ENCODE peak calls at places on chromosomes 11 and 22, in six cellular contexts. One of them, this sample, is unnamed.

GRCh38 chr11:1842149-1843097 is 3.6 kb downstream of the TNNI2 start:
- DNase-seq in progenitor cell of endocrine pancreas: no peak
- DNase-seq in dorsolateral prefrontal cortex: no peak
- DNase-seq in IMR-90: no peak
- DNase-seq in adrenal gland: peak
- DNase-seq in B cell: no peak
- DNase-seq in this sample: no peak

GRCh38 chr22:24983151-24983550 is 30.6 kb downstream of the KIAA1671 start:
- DNase-seq in progenitor cell of endocrine pancreas: no peak
- DNase-seq in dorsolateral prefrontal cortex: no peak
- DNase-seq in IMR-90: no peak
- DNase-seq in adrenal gland: no peak
- DNase-seq in B cell: no peak
- DNase-seq in this sample: no peak

GRCh38 chr11:15111215-15111614 is 3.5 kb upstream of the INSC start:
- DNase-seq in progenitor cell of endocrine pancreas: no peak
- DNase-seq in dorsolateral prefrontal cortex: no peak
- DNase-seq in IMR-90: no peak
- DNase-seq in adrenal gland: no peak
- DNase-seq in B cell: no peak
- DNase-seq in this sample: no peak

GRCh38 chr11:89633125-89633695 is 76.9 kb upstream of the TRIM77 start:
- DNase-seq in progenitor cell of endocrine pancreas: no peak
- DNase-seq in dorsolateral prefrontal cortex: peak
- DNase-seq in IMR-90: no peak
- DNase-seq in adrenal gland: no peak
- DNase-seq in B cell: no peak
- DNase-seq in this sample: no peak

GRCh38 chr11:84871116-84871515 is 756.0 kb downstream of the DLG2 start:
- DNase-seq in progenitor cell of endocrine pancreas: no peak
- DNase-seq in dorsolateral prefrontal cortex: no peak
- DNase-seq in IMR-90: no peak
- DNase-seq in adrenal gland: no peak
- DNase-seq in B cell: no peak
- DNase-seq in this sample: no peak

GRCh38 chr11:98040061-98040808 is 980.5 kb upstream of the CNTN5 start:
- DNase-seq in progenitor cell of endocrine pancreas: no peak
- DNase-seq in dorsolateral prefrontal cortex: no peak
- DNase-seq in IMR-90: no peak
- DNase-seq in adrenal gland: no peak
- DNase-seq in B cell: no peak
- DNase-seq in this sample: no peak

GRCh38 chr11:74592063-74592440 is 330 bp upstream of the POLD3 start:
- DNase-seq in progenitor cell of endocrine pancreas: no peak
- DNase-seq in dorsolateral prefrontal cortex: no peak
- DNase-seq in IMR-90: peak
- DNase-seq in adrenal gland: no peak
- DNase-seq in B cell: no peak
- DNase-seq in this sample: no peak

GRCh38 chr11:86978756-86979608 is 23.8 kb upstream of the FZD4 start:
- DNase-seq in progenitor cell of endocrine pancreas: no peak
- DNase-seq in dorsolateral prefrontal cortex: no peak
- DNase-seq in IMR-90: peak
- DNase-seq in adrenal gland: no peak
- DNase-seq in B cell: peak
- DNase-seq in this sample: no peak

GRCh38 chr22:18032455-18033101 is 8.2 kb upstream of the MICAL3 start:
- DNase-seq in progenitor cell of endocrine pancreas: no peak
- DNase-seq in dorsolateral prefrontal cortex: no peak
- DNase-seq in IMR-90: peak
- DNase-seq in adrenal gland: no peak
- DNase-seq in B cell: no peak
- DNase-seq in this sample: no peak

GRCh38 chr11:126339866-126340434 is 15.5 kb upstream of the ST3GAL4 start:
- DNase-seq in progenitor cell of endocrine pancreas: no peak
- DNase-seq in dorsolateral prefrontal cortex: no peak
- DNase-seq in IMR-90: peak
- DNase-seq in adrenal gland: peak
- DNase-seq in B cell: no peak
- DNase-seq in this sample: no peak

GRCh38 chr11:126337472-126338241 is 17.8 kb upstream of the ST3GAL4 start:
- DNase-seq in progenitor cell of endocrine pancreas: no peak
- DNase-seq in dorsolateral prefrontal cortex: no peak
- DNase-seq in IMR-90: no peak
- DNase-seq in adrenal gland: no peak
- DNase-seq in B cell: no peak
- DNase-seq in this sample: no peak

GRCh38 chr11:126339073-126339865 is 16.2 kb upstream of the ST3GAL4 start:
- DNase-seq in progenitor cell of endocrine pancreas: no peak
- DNase-seq in dorsolateral prefrontal cortex: no peak
- DNase-seq in IMR-90: peak
- DNase-seq in adrenal gland: no peak
- DNase-seq in B cell: no peak
- DNase-seq in this sample: no peak

GRCh38 chr11:126337121-126337471 is 18.4 kb upstream of the ST3GAL4 start:
- DNase-seq in progenitor cell of endocrine pancreas: no peak
- DNase-seq in dorsolateral prefrontal cortex: no peak
- DNase-seq in IMR-90: no peak
- DNase-seq in adrenal gland: no peak
- DNase-seq in B cell: no peak
- DNase-seq in this sample: no peak

GRCh38 chr11:126338346-126339055 is 17.0 kb upstream of the ST3GAL4 start:
- DNase-seq in progenitor cell of endocrine pancreas: no peak
- DNase-seq in dorsolateral prefrontal cortex: no peak
- DNase-seq in IMR-90: no peak
- DNase-seq in adrenal gland: no peak
- DNase-seq in B cell: no peak
- DNase-seq in this sample: no peak
- TF ChIP-seq CTCF in progenitor cell of endocrine pancreas: no peak
- TF ChIP-seq CTCF in dorsolateral prefrontal cortex: no peak
- TF ChIP-seq CTCF in IMR-90: no peak
- TF ChIP-seq CTCF in adrenal gland: no peak
- TF ChIP-seq CTCF in B cell: no peak
- TF ChIP-seq CTCF in this sample: no peak

DNA sequence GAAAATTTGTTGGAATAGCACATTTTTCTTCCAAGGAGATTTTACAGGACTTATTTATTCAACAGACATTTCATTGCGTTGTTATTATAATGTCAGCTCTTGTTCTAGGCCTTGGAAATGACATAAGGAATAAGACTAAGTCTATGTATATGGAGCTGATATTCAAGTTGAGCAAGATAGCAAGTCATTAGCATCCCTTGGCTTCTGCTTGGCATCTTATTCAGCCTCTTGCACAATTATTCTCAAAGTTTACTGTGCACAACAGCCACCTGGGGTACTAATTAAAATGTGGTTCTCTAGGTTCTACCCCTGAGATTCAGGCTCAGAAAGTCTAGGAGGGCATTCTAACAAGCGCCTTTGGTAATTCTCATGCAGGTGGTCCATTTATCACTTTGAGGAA is 304.8 kb upstream of the DDI1 start:
- DNase-seq in progenitor cell of endocrine pancreas: no peak
- DNase-seq in dorsolateral prefrontal cortex: no peak
- DNase-seq in IMR-90: peak
- DNase-seq in adrenal gland: no peak
- DNase-seq in B cell: no peak
- DNase-seq in this sample: no peak
- TF ChIP-seq CTCF in progenitor cell of endocrine pancreas: no peak
- TF ChIP-seq CTCF in dorsolateral prefrontal cortex: no peak
- TF ChIP-seq CTCF in IMR-90: no peak
- TF ChIP-seq CTCF in adrenal gland: no peak
- TF ChIP-seq CTCF in B cell: no peak
- TF ChIP-seq CTCF in this sample: no peak

GRCh38 chr11:117843666-117844484 is 19.3 kb upstream of the FXYD2 start:
- DNase-seq in progenitor cell of endocrine pancreas: peak
- DNase-seq in dorsolateral prefrontal cortex: peak
- DNase-seq in IMR-90: peak
- DNase-seq in adrenal gland: peak
- DNase-seq in B cell: peak
- DNase-seq in this sample: peak
- TF ChIP-seq CTCF in progenitor cell of endocrine pancreas: peak
- TF ChIP-seq CTCF in dorsolateral prefrontal cortex: peak
- TF ChIP-seq CTCF in IMR-90: peak
- TF ChIP-seq CTCF in adrenal gland: peak
- TF ChIP-seq CTCF in B cell: peak
- TF ChIP-seq CTCF in this sample: peak

GRCh38 chr11:65314501-65315203 is at the start of gene CDC42EP2:
- DNase-seq in progenitor cell of endocrine pancreas: peak
- DNase-seq in dorsolateral prefrontal cortex: peak
- DNase-seq in IMR-90: peak
- DNase-seq in adrenal gland: peak
- DNase-seq in B cell: peak
- DNase-seq in this sample: peak
- TF ChIP-seq CTCF in progenitor cell of endocrine pancreas: no peak
- TF ChIP-seq CTCF in dorsolateral prefrontal cortex: no peak
- TF ChIP-seq CTCF in IMR-90: no peak
- TF ChIP-seq CTCF in adrenal gland: no peak
- TF ChIP-seq CTCF in B cell: no peak
- TF ChIP-seq CTCF in this sample: no peak

DNA sequence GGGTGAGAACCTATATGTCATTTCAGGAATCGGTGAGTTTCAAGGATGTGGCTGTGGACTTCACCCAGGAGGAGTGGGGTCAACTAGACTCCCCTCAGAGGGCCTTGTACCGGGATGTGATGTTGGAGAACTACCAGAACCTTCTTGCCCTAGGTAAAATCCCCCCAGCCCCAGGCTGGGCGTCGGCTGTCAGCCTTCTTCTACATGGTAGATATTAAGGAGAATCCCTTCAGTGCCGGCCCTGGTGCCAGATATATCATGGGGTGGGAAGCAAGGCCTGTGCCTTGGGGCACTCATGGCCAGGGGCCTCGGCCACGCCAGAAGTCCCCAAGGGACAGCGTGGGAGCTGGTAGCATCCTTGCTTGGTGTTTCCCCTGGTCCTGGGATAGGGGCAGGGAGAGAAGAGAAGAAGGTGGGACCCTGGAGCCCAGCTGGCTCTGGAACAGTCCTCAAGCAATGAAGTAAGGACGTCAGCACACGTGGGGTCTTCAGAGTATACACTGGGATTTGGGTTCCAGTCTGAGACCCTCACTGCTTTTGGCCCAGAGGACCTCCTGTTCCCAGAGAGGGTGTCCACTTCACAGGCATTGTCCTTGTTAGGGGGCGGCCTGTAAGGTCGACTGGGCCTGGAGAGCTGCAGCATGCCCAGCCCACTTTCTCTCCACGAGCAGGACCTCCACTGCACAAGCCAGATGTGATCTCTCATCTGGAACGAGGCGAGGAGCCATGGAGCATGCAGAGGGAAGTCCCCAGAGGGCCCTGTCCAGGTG is 6.8 kb downstream of the ZNF74 start:
- DNase-seq in progenitor cell of endocrine pancreas: no peak
- DNase-seq in dorsolateral prefrontal cortex: no peak
- DNase-seq in IMR-90: no peak
- DNase-seq in adrenal gland: peak
- DNase-seq in B cell: no peak
- DNase-seq in this sample: peak
- TF ChIP-seq CTCF in progenitor cell of endocrine pancreas: no peak
- TF ChIP-seq CTCF in dorsolateral prefrontal cortex: no peak
- TF ChIP-seq CTCF in IMR-90: no peak
- TF ChIP-seq CTCF in adrenal gland: no peak
- TF ChIP-seq CTCF in B cell: no peak
- TF ChIP-seq CTCF in this sample: no peak

GRCh38 chr22:30969532-30970355 is 679 bp downstream of the TUG1 start:
- DNase-seq in progenitor cell of endocrine pancreas: no peak
- DNase-seq in dorsolateral prefrontal cortex: no peak
- DNase-seq in IMR-90: peak
- DNase-seq in adrenal gland: peak
- DNase-seq in B cell: no peak
- DNase-seq in this sample: peak
- TF ChIP-seq CTCF in progenitor cell of endocrine pancreas: no peak
- TF ChIP-seq CTCF in dorsolateral prefrontal cortex: no peak
- TF ChIP-seq CTCF in IMR-90: peak
- TF ChIP-seq CTCF in adrenal gland: peak
- TF ChIP-seq CTCF in B cell: peak
- TF ChIP-seq CTCF in this sample: peak

GRCh38 chr11:60310407-60310998 is 16.6 kb upstream of the MS4A6E start:
- DNase-seq in progenitor cell of endocrine pancreas: no peak
- DNase-seq in dorsolateral prefrontal cortex: peak
- DNase-seq in IMR-90: no peak
- DNase-seq in adrenal gland: peak
- DNase-seq in B cell: peak
- DNase-seq in this sample: no peak

GRCh38 chr11:60301178-60301577 is 20.7 kb downstream of the MS4A4A start:
- DNase-seq in progenitor cell of endocrine pancreas: no peak
- DNase-seq in dorsolateral prefrontal cortex: no peak
- DNase-seq in IMR-90: no peak
- DNase-seq in adrenal gland: no peak
- DNase-seq in B cell: no peak
- DNase-seq in this sample: no peak

GRCh38 chr11:60303661-60304060 is 23.2 kb downstream of the MS4A4A start:
- DNase-seq in progenitor cell of endocrine pancreas: no peak
- DNase-seq in dorsolateral prefrontal cortex: no peak
- DNase-seq in IMR-90: no peak
- DNase-seq in adrenal gland: no peak
- DNase-seq in B cell: no peak
- DNase-seq in this sample: no peak

GRCh38 chr11:60307507-60308195 is 19.4 kb upstream of the MS4A6E start:
- DNase-seq in progenitor cell of endocrine pancreas: no peak
- DNase-seq in dorsolateral prefrontal cortex: no peak
- DNase-seq in IMR-90: no peak
- DNase-seq in adrenal gland: no peak
- DNase-seq in B cell: no peak
- DNase-seq in this sample: no peak

DNA sequence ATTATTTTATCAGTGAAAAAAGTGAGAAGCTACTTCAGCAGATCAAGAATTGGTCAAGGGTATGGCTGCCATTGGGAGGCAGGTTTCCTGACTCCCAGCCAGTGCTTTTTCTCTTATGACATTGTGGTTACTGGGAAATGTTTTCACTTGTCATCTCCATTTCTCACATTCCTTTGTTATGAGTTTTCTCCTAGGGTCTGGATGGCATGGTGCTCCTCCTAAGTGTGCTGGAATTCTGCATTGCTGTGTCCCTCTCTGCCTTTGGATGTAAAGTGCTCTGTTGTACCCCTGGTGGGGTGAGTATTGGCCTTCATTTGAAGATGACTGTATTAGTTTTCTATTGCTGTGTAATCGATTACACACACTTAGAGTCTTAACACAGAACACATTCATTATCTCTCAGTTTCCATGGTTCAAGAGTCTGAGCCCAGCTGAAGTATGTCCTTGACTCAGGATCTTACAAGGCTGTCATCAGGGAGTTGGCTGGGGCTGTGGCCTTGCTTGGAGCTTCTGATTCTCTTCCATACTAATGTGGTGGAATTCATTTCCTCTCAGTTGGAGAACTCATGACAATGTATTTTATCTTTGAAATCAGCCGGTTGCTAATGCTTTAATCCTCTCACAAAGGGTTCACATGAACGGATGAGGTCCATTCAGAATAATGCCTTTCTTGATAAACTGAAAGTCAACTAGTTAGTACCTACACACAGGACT is 21.0 kb upstream of the MS4A6E start:
- DNase-seq in progenitor cell of endocrine pancreas: no peak
- DNase-seq in dorsolateral prefrontal cortex: no peak
- DNase-seq in IMR-90: no peak
- DNase-seq in adrenal gland: no peak
- DNase-seq in B cell: no peak
- DNase-seq in this sample: no peak
- TF ChIP-seq CTCF in progenitor cell of endocrine pancreas: no peak
- TF ChIP-seq CTCF in dorsolateral prefrontal cortex: no peak
- TF ChIP-seq CTCF in IMR-90: no peak
- TF ChIP-seq CTCF in adrenal gland: no peak
- TF ChIP-seq CTCF in B cell: no peak
- TF ChIP-seq CTCF in this sample: no peak